ENCODE peak calls at places on chromosomes 11 and 22, in four cellular contexts. D, F, J and B are unnamed samples.

GRCh38 chr22:46373838-46374662 is 38.5 kb downstream of the TRMU start:
- DNase-seq in D (peak), J (no peak), F (no peak), B (peak)

GRCh38 chr22:22348127-22348814 is 103.7 kb downstream of the VPREB1 start:
- DNase-seq in F (no peak), D (no peak), J (no peak), B (peak)

GRCh38 chr22:43014062-43014875 is 680 bp downstream of the PACSIN2 start:
- DNase-seq in F (peak), D (no peak), J (no peak), B (peak)

GRCh38 chr11:65695459-65696241 is 16.4 kb upstream of the KAT5 start:
- DNase-seq in F (no peak), D (peak), J (no peak), B (peak)

GRCh38 chr11:114340311-114341131 is 44.3 kb downstream of the NNMT start:
- DNase-seq in J (peak), D (peak), F (no peak), B (peak)

GRCh38 chr11:131759140-131759539 is 388.7 kb downstream of the NTM start:
- DNase-seq in D (no peak), J (no peak), F (no peak), B (no peak)

GRCh38 chr11:31150841-31151240 is 218.7 kb downstream of the DCDC1 start:
- DNase-seq in D (no peak), F (no peak), J (no peak), B (no peak)

GRCh38 chr22:31036671-31037550 is 44.2 kb upstream of the SMTN start:
- DNase-seq in D (peak), F (no peak), J (peak), B (peak)

GRCh38 chr11:25838918-25839611 is 492.9 kb upstream of the ANO3 start:
- DNase-seq in J (no peak), F (no peak), D (peak), B (peak)

GRCh38 chr22:27223317-27224177 is 566.2 kb downstream of the MIAT start:
- DNase-seq in F (no peak), J (no peak), D (peak), B (peak)

GRCh38 chr11:72439455-72439854 is 5.1 kb upstream of the CLPB start:
- DNase-seq in F (no peak), J (no peak), D (peak), B (peak)

GRCh38 chr11:72553748-72554147 is 119.4 kb upstream of the CLPB start:
- DNase-seq in J (no peak), D (no peak), F (no peak), B (no peak)

GRCh38 chr11:86669424-86669823 is 3.0 kb downstream of the ME3 start:
- DNase-seq in F (no peak), J (no peak), D (peak), B (no peak)

GRCh38 chr22:50082961-50083461 is 2.2 kb downstream of the MLC1 start:
- DNase-seq in D (no peak), J (no peak), F (no peak), B (no peak)

GRCh38 chr22:42282943-42283287 is 12.5 kb upstream of the TCF20 start:
- DNase-seq in J (no peak), D (no peak), F (no peak), B (no peak)

GRCh38 chr11:68388595-68389198 is 71.9 kb upstream of the PPP6R3 start:
- DNase-seq in F (no peak), D (no peak), J (no peak), B (no peak)

GRCh38 chr11:63017306-63017974 is 1.8 kb upstream of the SLC22A8 start:
- DNase-seq in F (no peak), J (no peak), D (no peak), B (no peak)

GRCh38 chr11:131932584-131933360 is 562.4 kb downstream of the NTM start:
- DNase-seq in J (no peak), D (peak), F (no peak), B (no peak)

GRCh38 chr11:6260207-6260726 is 629 bp downstream of the CCKBR start:
- DNase-seq in J (no peak), F (no peak), D (no peak), B (no peak)

GRCh38 chr11:114953039-114953438 is 274.7 kb downstream of the NXPE2 start:
- DNase-seq in D (no peak), F (no peak), J (no peak), B (no peak)

GRCh38 chr11:87092159-87092558 is 54.4 kb downstream of the TMEM135 start:
- DNase-seq in F (no peak), J (no peak), D (no peak), B (no peak)

GRCh38 chr11:87301785-87302540 is 264.2 kb downstream of the TMEM135 start:
- DNase-seq in J (no peak), F (no peak), D (no peak), B (no peak)

GRCh38 chr11:29263971-29264682 is 752.7 kb downstream of the KCNA4 start:
- DNase-seq in J (no peak), D (no peak), F (no peak), B (no peak)